ENCODE peak calls at places on chromosomes 6 and 20, in five cellular contexts. One of them, this sample, is unnamed.

GRCh38 chr20:1327241-1327653 is 1.7 kb downstream of the SDCBP2 start:
- DNase-seq in stimulated activated CD4-positive, alpha-beta T cell treated with anti-CD3 and anti-CD28 coated beads, Interleukin-4, amount 100 ng/mL, for 24 hours: peak
- DNase-seq in NCI-H460: no peak
- DNase-seq in AG08396: no peak
- DNase-seq in ACHN: no peak
- DNase-seq in this sample: no peak

GRCh38 chr20:667351-668034 is 8.1 kb downstream of the SCRT2 start:
- DNase-seq in ACHN: peak
- DNase-seq in AG08396: peak
- DNase-seq in NCI-H460: no peak
- DNase-seq in stimulated activated CD4-positive, alpha-beta T cell treated with anti-CD3 and anti-CD28 coated beads, Interleukin-4, amount 100 ng/mL, for 24 hours: peak
- DNase-seq in this sample: no peak

GRCh38 chr6:2940010-2940850 is 31.1 kb downstream of the SERPINB6 start:
- DNase-seq in ACHN: no peak
- DNase-seq in stimulated activated CD4-positive, alpha-beta T cell treated with anti-CD3 and anti-CD28 coated beads, Interleukin-4, amount 100 ng/mL, for 24 hours: peak
- DNase-seq in NCI-H460: peak
- DNase-seq in AG08396: no peak
- DNase-seq in this sample: no peak

GRCh38 chr6:102553214-102553613 is 1159.7 kb downstream of the GRIK2 start:
- DNase-seq in stimulated activated CD4-positive, alpha-beta T cell treated with anti-CD3 and anti-CD28 coated beads, Interleukin-4, amount 100 ng/mL, for 24 hours: no peak
- DNase-seq in NCI-H460: no peak
- DNase-seq in AG08396: no peak
- DNase-seq in ACHN: no peak
- DNase-seq in this sample: no peak

GRCh38 chr6:30712441-30712840 is 4.6 kb downstream of the MDC1 start:
- DNase-seq in ACHN: no peak
- DNase-seq in NCI-H460: no peak
- DNase-seq in stimulated activated CD4-positive, alpha-beta T cell treated with anti-CD3 and anti-CD28 coated beads, Interleukin-4, amount 100 ng/mL, for 24 hours: no peak
- DNase-seq in AG08396: no peak
- DNase-seq in this sample: no peak

GRCh38 chr20:18974660-18975059 is 161.1 kb downstream of the SCP2D1 start:
- DNase-seq in NCI-H460: no peak
- DNase-seq in stimulated activated CD4-positive, alpha-beta T cell treated with anti-CD3 and anti-CD28 coated beads, Interleukin-4, amount 100 ng/mL, for 24 hours: no peak
- DNase-seq in AG08396: no peak
- DNase-seq in ACHN: no peak
- DNase-seq in this sample: no peak

GRCh38 chr6:17015551-17016381 is 86.1 kb upstream of the STMND1 start:
- DNase-seq in ACHN: peak
- DNase-seq in NCI-H460: no peak
- DNase-seq in stimulated activated CD4-positive, alpha-beta T cell treated with anti-CD3 and anti-CD28 coated beads, Interleukin-4, amount 100 ng/mL, for 24 hours: peak
- DNase-seq in AG08396: no peak
- DNase-seq in this sample: no peak

GRCh38 chr20:38221041-38221589 is 39.4 kb downstream of the KIAA1755 start:
- DNase-seq in NCI-H460: peak
- DNase-seq in stimulated activated CD4-positive, alpha-beta T cell treated with anti-CD3 and anti-CD28 coated beads, Interleukin-4, amount 100 ng/mL, for 24 hours: peak
- DNase-seq in AG08396: peak
- DNase-seq in ACHN: peak
- DNase-seq in this sample: peak

GRCh38 chr6:33886673-33887144 is 82.9 kb upstream of the MLN start:
- DNase-seq in stimulated activated CD4-positive, alpha-beta T cell treated with anti-CD3 and anti-CD28 coated beads, Interleukin-4, amount 100 ng/mL, for 24 hours: peak
- DNase-seq in NCI-H460: no peak
- DNase-seq in AG08396: peak
- DNase-seq in ACHN: no peak
- DNase-seq in this sample: no peak

GRCh38 chr20:53914091-53914860 is 156.1 kb downstream of the BCAS1 start:
- DNase-seq in stimulated activated CD4-positive, alpha-beta T cell treated with anti-CD3 and anti-CD28 coated beads, Interleukin-4, amount 100 ng/mL, for 24 hours: no peak
- DNase-seq in AG08396: no peak
- DNase-seq in ACHN: no peak
- DNase-seq in NCI-H460: no peak
- DNase-seq in this sample: peak

GRCh38 chr6:11609324-11610071 is 71.9 kb downstream of the TMEM170B start:
- DNase-seq in ACHN: no peak
- DNase-seq in NCI-H460: peak
- DNase-seq in stimulated activated CD4-positive, alpha-beta T cell treated with anti-CD3 and anti-CD28 coated beads, Interleukin-4, amount 100 ng/mL, for 24 hours: no peak
- DNase-seq in AG08396: peak
- DNase-seq in this sample: peak

GRCh38 chr20:58447733-58448391 is 58.8 kb downstream of the VAPB start:
- DNase-seq in stimulated activated CD4-positive, alpha-beta T cell treated with anti-CD3 and anti-CD28 coated beads, Interleukin-4, amount 100 ng/mL, for 24 hours: peak
- DNase-seq in AG08396: peak
- DNase-seq in NCI-H460: peak
- DNase-seq in ACHN: peak
- DNase-seq in this sample: no peak

GRCh38 chr6:5135783-5136376 is 50.7 kb downstream of the PPP1R3G start:
- DNase-seq in stimulated activated CD4-positive, alpha-beta T cell treated with anti-CD3 and anti-CD28 coated beads, Interleukin-4, amount 100 ng/mL, for 24 hours: peak
- DNase-seq in ACHN: peak
- DNase-seq in NCI-H460: peak
- DNase-seq in AG08396: peak
- DNase-seq in this sample: peak

GRCh38 chr6:157001716-157002115 is 224.5 kb downstream of the ARID1B start:
- DNase-seq in NCI-H460: no peak
- DNase-seq in ACHN: no peak
- DNase-seq in AG08396: no peak
- DNase-seq in stimulated activated CD4-positive, alpha-beta T cell treated with anti-CD3 and anti-CD28 coated beads, Interleukin-4, amount 100 ng/mL, for 24 hours: no peak
- DNase-seq in this sample: no peak

GRCh38 chr6:43962458-43962857 is 164.8 kb downstream of the MRPL14 start:
- DNase-seq in NCI-H460: no peak
- DNase-seq in AG08396: no peak
- DNase-seq in stimulated activated CD4-positive, alpha-beta T cell treated with anti-CD3 and anti-CD28 coated beads, Interleukin-4, amount 100 ng/mL, for 24 hours: no peak
- DNase-seq in ACHN: no peak
- DNase-seq in this sample: no peak

GRCh38 chr6:12324741-12325140 is 34.6 kb downstream of the EDN1 start:
- DNase-seq in AG08396: no peak
- DNase-seq in NCI-H460: no peak
- DNase-seq in ACHN: no peak
- DNase-seq in stimulated activated CD4-positive, alpha-beta T cell treated with anti-CD3 and anti-CD28 coated beads, Interleukin-4, amount 100 ng/mL, for 24 hours: no peak
- DNase-seq in this sample: no peak

GRCh38 chr6:158640519-158640918 is 4.0 kb downstream of the DYNLT1 start:
- DNase-seq in AG08396: no peak
- DNase-seq in NCI-H460: no peak
- DNase-seq in stimulated activated CD4-positive, alpha-beta T cell treated with anti-CD3 and anti-CD28 coated beads, Interleukin-4, amount 100 ng/mL, for 24 hours: no peak
- DNase-seq in ACHN: no peak
- DNase-seq in this sample: no peak

GRCh38 chr6:1767481-1768246 is 157.9 kb downstream of the FOXC1 start:
- DNase-seq in stimulated activated CD4-positive, alpha-beta T cell treated with anti-CD3 and anti-CD28 coated beads, Interleukin-4, amount 100 ng/mL, for 24 hours: no peak
- DNase-seq in NCI-H460: no peak
- DNase-seq in AG08396: no peak
- DNase-seq in ACHN: no peak
- DNase-seq in this sample: peak

GRCh38 chr20:10242166-10242565 is 23.5 kb downstream of the SNAP25 start:
- DNase-seq in ACHN: no peak
- DNase-seq in AG08396: peak
- DNase-seq in stimulated activated CD4-positive, alpha-beta T cell treated with anti-CD3 and anti-CD28 coated beads, Interleukin-4, amount 100 ng/mL, for 24 hours: no peak
- DNase-seq in NCI-H460: no peak
- DNase-seq in this sample: no peak

GRCh38 chr20:38210741-38211140 is 45.7 kb upstream of the TGM2 start:
- DNase-seq in stimulated activated CD4-positive, alpha-beta T cell treated with anti-CD3 and anti-CD28 coated beads, Interleukin-4, amount 100 ng/mL, for 24 hours: no peak
- DNase-seq in NCI-H460: no peak
- DNase-seq in ACHN: no peak
- DNase-seq in AG08396: no peak
- DNase-seq in this sample: no peak

GRCh38 chr20:38392356-38392755 is 42.8 kb downstream of the SNHG17 start:
- DNase-seq in ACHN: no peak
- DNase-seq in NCI-H460: no peak
- DNase-seq in stimulated activated CD4-positive, alpha-beta T cell treated with anti-CD3 and anti-CD28 coated beads, Interleukin-4, amount 100 ng/mL, for 24 hours: no peak
- DNase-seq in AG08396: no peak
- DNase-seq in this sample: no peak

GRCh38 chr20:51800769-51801219 is 1.5 kb downstream of the SALL4 start:
- DNase-seq in NCI-H460: no peak
- DNase-seq in stimulated activated CD4-positive, alpha-beta T cell treated with anti-CD3 and anti-CD28 coated beads, Interleukin-4, amount 100 ng/mL, for 24 hours: no peak
- DNase-seq in AG08396: peak
- DNase-seq in ACHN: no peak
- DNase-seq in this sample: no peak

GRCh38 chr6:111533087-111533784 is 50.2 kb upstream of the REV3L start:
- DNase-seq in ACHN: no peak
- DNase-seq in AG08396: no peak
- DNase-seq in NCI-H460: no peak
- DNase-seq in stimulated activated CD4-positive, alpha-beta T cell treated with anti-CD3 and anti-CD28 coated beads, Interleukin-4, amount 100 ng/mL, for 24 hours: peak
- DNase-seq in this sample: no peak

GRCh38 chr6:153208706-153209105 is 77.6 kb upstream of the RGS17 start:
- DNase-seq in ACHN: no peak
- DNase-seq in NCI-H460: no peak
- DNase-seq in stimulated activated CD4-positive, alpha-beta T cell treated with anti-CD3 and anti-CD28 coated beads, Interleukin-4, amount 100 ng/mL, for 24 hours: no peak
- DNase-seq in AG08396: peak
- DNase-seq in this sample: no peak

GRCh38 chr6:6610031-6610591 is 21.6 kb downstream of the LY86 start:
- DNase-seq in NCI-H460: no peak
- DNase-seq in ACHN: no peak
- DNase-seq in stimulated activated CD4-positive, alpha-beta T cell treated with anti-CD3 and anti-CD28 coated beads, Interleukin-4, amount 100 ng/mL, for 24 hours: peak
- DNase-seq in AG08396: no peak
- DNase-seq in this sample: no peak

GRCh38 chr6:136103101-136103688 is 146.9 kb downstream of the MTFR2 start:
- DNase-seq in stimulated activated CD4-positive, alpha-beta T cell treated with anti-CD3 and anti-CD28 coated beads, Interleukin-4, amount 100 ng/mL, for 24 hours: no peak
- DNase-seq in ACHN: no peak
- DNase-seq in AG08396: no peak
- DNase-seq in NCI-H460: no peak
- DNase-seq in this sample: no peak

GRCh38 chr20:33110147-33110825 is 30.8 kb downstream of the BPIFB4 start:
- DNase-seq in stimulated activated CD4-positive, alpha-beta T cell treated with anti-CD3 and anti-CD28 coated beads, Interleukin-4, amount 100 ng/mL, for 24 hours: no peak
- DNase-seq in AG08396: no peak
- DNase-seq in NCI-H460: no peak
- DNase-seq in ACHN: no peak
- DNase-seq in this sample: no peak

GRCh38 chr6:148445620-148446019 is 103.0 kb downstream of the SASH1 start:
- DNase-seq in AG08396: peak
- DNase-seq in stimulated activated CD4-positive, alpha-beta T cell treated with anti-CD3 and anti-CD28 coated beads, Interleukin-4, amount 100 ng/mL, for 24 hours: no peak
- DNase-seq in NCI-H460: no peak
- DNase-seq in ACHN: peak
- DNase-seq in this sample: no peak

GRCh38 chr6:37303891-37304503 is 46.1 kb upstream of the TMEM217 start:
- DNase-seq in stimulated activated CD4-positive, alpha-beta T cell treated with anti-CD3 and anti-CD28 coated beads, Interleukin-4, amount 100 ng/mL, for 24 hours: peak
- DNase-seq in NCI-H460: peak
- DNase-seq in ACHN: peak
- DNase-seq in AG08396: peak
- DNase-seq in this sample: no peak